ENCODE peak calls at places on chromosome 22, in six cellular contexts. N is kidney epithelial cell, T is dorsolateral prefrontal cortex, P is fibroblast of lung, A is astrocyte of the spinal cord, M is AG04450. D is an unnamed sample.

GRCh38 chr22:48205790-48206189 is 1443.3 kb downstream of the TBC1D22A start:
- DNase-seq in A (no peak), T (no peak), N (no peak), P (no peak), M (no peak), D (no peak)

GRCh38 chr22:47409501-47410275 is 647.2 kb downstream of the TBC1D22A start:
- DNase-seq in M (no peak), T (no peak), P (no peak), A (no peak), N (no peak), D (no peak)

GRCh38 chr22:48574776-48575566 is 1252.7 kb downstream of the BRD1 start:
- DNase-seq in A (no peak), M (no peak), N (no peak), P (peak; percentile 54), T (peak; percentile 55), D (peak; percentile 49)

GRCh38 chr22:48560836-48561235 is 1266.8 kb downstream of the BRD1 start:
- DNase-seq in T (no peak), P (no peak), A (no peak), M (no peak), N (no peak), D (no peak)

GRCh38 chr22:47196881-47197701 is 434.6 kb downstream of the TBC1D22A start:
- DNase-seq in A (no peak), P (no peak), M (no peak), T (no peak), N (no peak), D (no peak)

GRCh38 chr22:40261783-40262182 is 84.1 kb downstream of the TNRC6B start:
- DNase-seq in M (no peak), A (no peak), P (no peak), N (no peak), T (peak; percentile 33), D (no peak)

GRCh38 chr22:48434156-48434867 is 1393.4 kb downstream of the BRD1 start:
- DNase-seq in A (no peak), N (no peak), P (no peak), M (no peak), T (no peak), D (no peak)

GRCh38 chr22:47165338-47165931 is 403.0 kb downstream of the TBC1D22A start:
- DNase-seq in T (peak; percentile 19), P (no peak), M (no peak), N (no peak), A (no peak), D (no peak)

GRCh38 chr22:27918351-27919221 is 470 bp downstream of the PITPNB start:
- DNase-seq in T (peak; percentile 33), A (peak; percentile 60), P (peak; percentile 61), M (no peak), N (no peak), D (peak; percentile 39)

GRCh38 chr22:42174062-42174461 is 43.5 kb upstream of the CYP2D6 start:
- DNase-seq in T (no peak), M (peak; percentile 20), P (peak; percentile 34), N (no peak), A (peak; percentile 43), D (peak; percentile 50)

GRCh38 chr22:29369460-29369859 is 18.9 kb downstream of the AP1B1 start:
- DNase-seq in A (peak; percentile 85), P (peak; percentile 87), N (no peak), T (peak; percentile 81), M (no peak), D (peak; percentile 77)

GRCh38 chr22:28435271-28435825 is 244.3 kb downstream of the TTC28 start:
- DNase-seq in P (no peak), A (no peak), N (no peak), T (no peak), M (no peak), D (no peak)

GRCh38 chr22:48702573-48703264 is 1125.0 kb downstream of the BRD1 start:
- DNase-seq in T (peak; percentile 88), P (no peak), A (no peak), M (no peak), N (no peak), D (no peak)

GRCh38 chr22:17918840-17919239 is 105.5 kb downstream of the MICAL3 start:
- DNase-seq in N (peak; percentile 37), A (peak; percentile 29), P (peak; percentile 76), T (no peak), M (no peak), D (peak; percentile 85)

GRCh38 chr22:29883831-29884139 is 811 bp downstream of the MTMR3 start:
- DNase-seq in A (peak; percentile 18), T (no peak), N (no peak), P (no peak), M (no peak), D (no peak)

GRCh38 chr22:28658448-28658847 is 21.2 kb downstream of the TTC28 start:
- DNase-seq in T (no peak), M (no peak), P (no peak), N (no peak), A (no peak), D (no peak)

DNA sequence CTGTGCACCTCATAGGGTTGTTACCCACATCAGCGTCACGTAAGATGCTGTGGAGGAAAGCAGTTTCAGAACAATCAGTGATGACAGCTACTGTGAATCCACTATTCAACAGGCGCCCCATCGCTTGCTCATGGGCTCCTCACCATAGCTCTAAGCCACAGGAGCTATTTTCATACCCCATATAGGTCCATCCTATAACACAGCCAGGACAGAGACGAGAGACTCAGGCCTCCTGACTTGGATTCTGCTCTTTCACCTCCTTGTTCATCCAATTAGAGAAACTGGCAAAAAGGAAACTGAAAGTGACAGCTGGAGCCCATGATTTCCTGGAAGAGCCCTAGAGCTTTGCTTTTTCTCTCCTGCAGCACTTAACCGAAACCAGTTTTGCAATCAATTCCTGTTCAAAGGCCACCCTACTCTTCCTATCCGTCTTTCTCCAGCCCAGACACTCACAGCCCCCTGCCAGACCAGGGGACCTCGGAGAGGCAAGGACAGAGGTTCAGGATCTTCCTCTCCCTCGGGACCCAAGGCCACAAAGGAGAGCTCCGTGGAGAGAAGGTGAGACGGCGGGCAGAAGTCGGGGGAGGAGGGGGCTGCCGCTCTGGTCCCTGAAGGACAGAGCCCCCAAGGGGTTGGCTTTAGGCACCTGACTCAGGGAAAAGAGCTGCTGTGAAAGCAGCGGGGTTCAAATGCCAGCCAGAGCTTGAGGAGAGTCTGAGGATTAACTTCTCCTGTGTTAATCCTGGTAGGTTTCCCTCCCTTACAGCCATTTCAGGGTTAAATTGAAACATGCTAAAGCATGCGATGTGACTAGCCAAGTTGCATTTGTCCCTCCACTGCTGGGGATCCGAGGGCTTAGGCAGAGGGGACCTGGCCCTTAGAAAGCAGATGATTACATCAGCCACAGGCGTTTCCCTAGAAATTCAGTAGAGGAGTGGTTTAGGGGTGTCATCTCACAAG is at the start of gene APOL6:
- DNase-seq in A (peak; percentile 70), M (no peak), N (no peak), T (no peak), P (peak; percentile 55), D (peak; percentile 75)
- TF ChIP-seq CTCF in A (no peak), M (no peak), N (no peak), T (no peak), P (no peak), D (no peak)

GRCh38 chr22:24177456-24177855 is 3.8 kb upstream of the SUSD2 start:
- DNase-seq in A (no peak), N (no peak), P (no peak), T (no peak), M (no peak), D (no peak)

GRCh38 chr22:24178021-24178431 is 3.3 kb upstream of the SUSD2 start:
- DNase-seq in M (no peak), A (no peak), T (no peak), N (no peak), P (no peak), D (no peak)

GRCh38 chr22:24177045-24177444 is 4.2 kb upstream of the SUSD2 start:
- DNase-seq in N (no peak), P (no peak), T (no peak), M (no peak), A (no peak), D (no peak)

GRCh38 chr22:24179478-24180210 is 1.6 kb upstream of the SUSD2 start:
- DNase-seq in N (no peak), M (no peak), A (no peak), T (no peak), P (no peak), D (no peak)

GRCh38 chr22:24178502-24179440 is 2.5 kb upstream of the SUSD2 start:
- DNase-seq in T (no peak), A (no peak), N (no peak), P (no peak), M (no peak), D (no peak)
- TF ChIP-seq CTCF in T (peak; percentile 23), A (peak; percentile 56), N (peak; percentile 33), P (peak; percentile 22), M (peak; percentile 50), D (peak; percentile 37)

DNA sequence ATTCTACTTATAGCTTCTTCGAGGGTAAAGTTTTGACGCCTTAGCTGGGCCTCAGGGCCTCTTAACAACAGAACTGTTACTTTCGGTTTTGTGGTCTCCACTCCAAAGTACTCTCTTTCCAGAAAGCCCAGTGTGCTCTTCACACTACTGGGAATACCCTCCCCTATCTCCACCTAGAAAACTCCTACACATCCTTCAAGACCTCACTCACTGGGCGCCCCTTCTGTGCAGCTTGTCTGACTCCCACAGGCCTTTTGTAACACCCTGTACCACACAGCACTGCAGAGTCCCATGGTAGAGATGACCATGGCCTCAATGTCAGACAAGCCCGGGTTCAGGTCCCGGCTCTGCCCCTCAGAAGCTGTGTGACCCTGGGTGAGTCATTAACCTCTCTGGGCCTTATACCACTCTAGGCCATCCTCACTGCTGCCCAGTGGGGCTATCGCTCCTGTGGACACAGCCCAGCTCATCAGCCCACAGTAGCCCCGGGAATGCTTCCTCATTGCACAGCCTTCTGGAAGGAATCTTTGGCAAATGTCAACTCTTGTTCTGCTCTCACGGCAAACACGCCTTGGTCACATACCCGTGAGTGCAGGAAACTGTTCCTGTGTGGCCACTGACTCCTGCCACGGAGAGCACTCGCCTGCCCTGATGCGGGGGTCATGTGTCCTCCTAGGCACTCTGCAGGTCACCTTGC is 51.4 kb downstream of the SHISAL1 start:
- DNase-seq in T (no peak), M (no peak), P (no peak), N (no peak), A (no peak), D (no peak)
- TF ChIP-seq CTCF in T (no peak), M (no peak), P (no peak), N (no peak), A (no peak), D (no peak)

GRCh38 chr22:38569181-38569971 is 607 bp downstream of the DMC1 start:
- DNase-seq in A (no peak), P (no peak), N (no peak), M (no peak), T (no peak), D (no peak)

GRCh38 chr22:38569972-38570840 is at the start of gene DMC1:
- DNase-seq in M (no peak), T (peak; percentile 64), P (peak; percentile 78), A (peak; percentile 83), N (peak; percentile 35), D (peak; percentile 78)

GRCh38 chr22:38567531-38568245 is 2.3 kb downstream of the DMC1 start:
- DNase-seq in A (no peak), T (no peak), N (no peak), M (no peak), P (no peak), D (peak; percentile 55)

GRCh38 chr22:38570841-38571364 is 920 bp upstream of the DMC1 start:
- DNase-seq in T (peak; percentile 85), A (peak; percentile 21), M (no peak), P (peak; percentile 38), N (no peak), D (peak; percentile 39)

GRCh38 chr22:38572065-38572464 is 2.1 kb upstream of the DMC1 start:
- DNase-seq in T (no peak), P (peak; percentile 42), A (peak; percentile 63), N (no peak), M (no peak), D (peak; percentile 61)
- TF ChIP-seq CTCF in T (peak; percentile 72), P (peak; percentile 38), A (peak; percentile 55), N (peak; percentile 40), M (peak; percentile 55), D (peak; percentile 71)

GRCh38 chr22:32916025-32916424 is 114.5 kb downstream of the TIMP3 start:
- DNase-seq in M (no peak), A (no peak), P (peak; percentile 12), N (no peak), T (no peak), D (no peak)
- TF ChIP-seq CTCF in M (no peak), A (no peak), P (no peak), N (no peak), T (no peak), D (no peak)

D was measured in AG10803.